ENCODE peak calls at places on chromosome 21, in five cellular contexts. O is activated CD4-positive, alpha-beta T cell treated with anti-CD3 and anti-CD28 coated beads, Interleukin-2, amount 10 ng/mL, durations not matched to agents 7 days and 5 days; I is AG08395; D is stimulated activated CD8-positive, alpha-beta memory T cell treated with anti-CD3 and anti-CD28 coated beads, Interleukin-7, amount 100 ng/mL, for 1 hour; M is posterior cingulate gyrus. U is an unnamed sample.

GRCh38 chr21:15638856-15639549 is 90.8 kb upstream of the USP25 start:
- DNase-seq in O (no peak), I (no peak), D (no peak), M (no peak), U (no peak)

GRCh38 chr21:41207401-41208388 is 39.7 kb downstream of the BACE2 start:
- DNase-seq in O (no peak), I (peak; percentile 83), D (no peak), M (peak; percentile 49), U (no peak)

GRCh38 chr21:38631676-38632075 is 133.4 kb upstream of the ERG start:
- DNase-seq in O (no peak), I (no peak), D (no peak), M (no peak), U (no peak)

GRCh38 chr21:34360488-34361241 is 3.1 kb upstream of the KCNE2 start:
- DNase-seq in O (no peak), I (no peak), D (no peak), M (no peak), U (no peak)

GRCh38 chr21:37119421-37120218 is 46.6 kb downstream of the TTC3 start:
- DNase-seq in O (no peak), I (no peak), D (no peak), M (no peak), U (peak; percentile 37)

GRCh38 chr21:33289199-33289819 is 23.1 kb downstream of the IL10RB start:
- DNase-seq in O (no peak), I (no peak), D (no peak), M (no peak), U (no peak)

GRCh38 chr21:45281411-45282282 is 6.0 kb downstream of the POFUT2 start:
- DNase-seq in O (no peak), I (no peak), D (no peak), M (peak; percentile 38), U (peak; percentile 9)

GRCh38 chr21:38861006-38861405 is 55.3 kb downstream of the ETS2 start:
- DNase-seq in O (no peak), I (no peak), D (no peak), M (no peak), U (no peak)

GRCh38 chr21:31558839-31559367 is 100.6 kb upstream of the SOD1 start:
- DNase-seq in O (peak; percentile 94), I (peak; percentile 91), D (peak; percentile 79), M (peak; percentile 96), U (peak; percentile 96)

GRCh38 chr21:19268634-19269138 is 865.1 kb upstream of the TMPRSS15 start:
- DNase-seq in O (no peak), I (no peak), D (no peak), M (no peak), U (no peak)

GRCh38 chr21:45979141-45979631 is 2.4 kb upstream of the COL6A1 start:
- DNase-seq in O (no peak), I (no peak), D (no peak), M (no peak), U (no peak)

GRCh38 chr21:29320021-29320420 is 21.3 kb downstream of the BACH1 start:
- DNase-seq in O (no peak), I (no peak), D (no peak), M (no peak), U (no peak)

GRCh38 chr21:38159355-38159754 is 97.4 kb upstream of the KCNJ15 start:
- DNase-seq in O (peak; percentile 69), I (peak; percentile 78), D (peak; percentile 13), M (peak; percentile 19), U (peak; percentile 71)

GRCh38 chr21:43703068-43703880 is 15.7 kb upstream of the PDXK start:
- DNase-seq in O (peak; percentile 49), I (peak; percentile 64), D (no peak), M (no peak), U (peak; percentile 58)

GRCh38 chr21:25421327-25422028 is 185.8 kb downstream of the MRPL39 start:
- DNase-seq in O (peak; percentile 74), I (peak; percentile 35), D (no peak), M (no peak), U (peak; percentile 45)

GRCh38 chr21:31644648-31645047 is 14.8 kb upstream of the SOD1 start:
- DNase-seq in O (no peak), I (no peak), D (no peak), M (no peak), U (no peak)

GRCh38 chr21:14773777-14774345 is 227.7 kb upstream of the SAMSN1 start:
- DNase-seq in O (peak; percentile 60), I (no peak), D (no peak), M (peak; percentile 23), U (peak; percentile 78)

GRCh38 chr21:42509239-42509638 is 4.4 kb upstream of the SLC37A1 start:
- DNase-seq in O (no peak), I (no peak), D (no peak), M (no peak), U (no peak)

GRCh38 chr21:44057960-44058651 is 46.0 kb downstream of the TRAPPC10 start:
- DNase-seq in O (peak; percentile 21), I (no peak), D (no peak), M (no peak), U (no peak)

GRCh38 chr21:46146856-46147255 is 8.5 kb downstream of the FTCD start:
- DNase-seq in O (no peak), I (no peak), D (no peak), M (no peak), U (no peak)

GRCh38 chr21:42316891-42317290 is 1.7 kb upstream of the TFF3 start:
- DNase-seq in O (no peak), I (no peak), D (no peak), M (no peak), U (no peak)

GRCh38 chr21:17866590-17866989 is 47.4 kb upstream of the C21orf91 start:
- DNase-seq in O (no peak), I (no peak), D (no peak), M (no peak), U (no peak)

GRCh38 chr21:45140346-45140940 is 66.1 kb downstream of the ADARB1 start:
- DNase-seq in O (peak; percentile 76), I (peak; percentile 87), D (peak; percentile 24), M (peak; percentile 73), U (peak; percentile 85)

GRCh38 chr21:21279193-21279901 is 281.1 kb downstream of the NCAM2 start:
- DNase-seq in O (no peak), I (no peak), D (no peak), M (no peak), U (no peak)

GRCh38 chr21:38760017-38760761 is 45.5 kb upstream of the ETS2 start:
- DNase-seq in O (no peak), I (no peak), D (no peak), M (no peak), U (no peak)

GRCh38 chr21:44509539-44509938 is 30.5 kb downstream of the KRTAP10-1 start:
- DNase-seq in O (no peak), I (peak; percentile 36), D (no peak), M (no peak), U (no peak)

GRCh38 chr21:37339527-37339889 is 27.1 kb upstream of the DYRK1A start:
- DNase-seq in O (no peak), I (no peak), D (no peak), M (no peak), U (no peak)

GRCh38 chr21:42677339-42678117 is 24.1 kb downstream of the PDE9A start:
- DNase-seq in O (no peak), I (no peak), D (no peak), M (no peak), U (no peak)

GRCh38 chr21:41025057-41025390 is 142.9 kb upstream of the BACE2 start:
- DNase-seq in O (no peak), I (no peak), D (no peak), M (no peak), U (no peak)

GRCh38 chr21:45309069-45309521 is 21.4 kb upstream of the POFUT2 start:
- DNase-seq in O (peak; percentile 37), I (no peak), D (no peak), M (peak; percentile 64), U (peak; percentile 89)

GRCh38 chr21:16509466-16509865 is 779.7 kb downstream of the USP25 start:
- DNase-seq in O (no peak), I (peak; percentile 58), D (no peak), M (no peak), U (no peak)

GRCh38 chr21:42651515-42652401 is 1.7 kb upstream of the PDE9A start:
- DNase-seq in O (no peak), I (no peak), D (no peak), M (no peak), U (no peak)

GRCh38 chr21:42633858-42634257 is 19.6 kb upstream of the PDE9A start:
- DNase-seq in O (no peak), I (no peak), D (no peak), M (no peak), U (no peak)

GRCh38 chr21:28822882-28823335 is 169.8 kb downstream of the LTN1 start:
- DNase-seq in O (no peak), I (peak; percentile 67), D (no peak), M (no peak), U (no peak)

GRCh38 chr21:24850121-24850520 is 757.2 kb downstream of the MRPL39 start:
- DNase-seq in O (no peak), I (no peak), D (no peak), M (no peak), U (no peak)

GRCh38 chr21:39020751-39021474 is 162.3 kb downstream of the PSMG1 start:
- DNase-seq in O (no peak), I (peak; percentile 35), D (no peak), M (no peak), U (no peak)

GRCh38 chr21:43974791-43975468 is 37.2 kb upstream of the TRAPPC10 start:
- DNase-seq in O (no peak), I (no peak), D (no peak), M (no peak), U (no peak)

GRCh38 chr21:44425307-44425894 is 29.9 kb upstream of the LRRC3 start:
- DNase-seq in O (no peak), I (no peak), D (no peak), M (peak; percentile 5), U (peak; percentile 12)

GRCh38 chr21:44438531-44439210 is 16.6 kb upstream of the LRRC3 start:
- DNase-seq in O (no peak), I (no peak), D (no peak), M (no peak), U (no peak)

GRCh38 chr21:31011412-31011811 is 26.9 kb downstream of the KRTAP19-8 start:
- DNase-seq in O (peak; percentile 50), I (no peak), D (no peak), M (no peak), U (no peak)